ENCODE peak calls at places on chromosomes 6 and 20, in eight cellular contexts. K, E, L, U, N, T, G and O are unnamed samples.

GRCh38 chr6:21802611-21802899 is 209.0 kb downstream of the SOX4 start:
- DNase-seq in K (no peak), E (no peak), L (no peak), U (no peak), N (no peak), T (no peak), G (no peak), O (no peak)

GRCh38 chr20:21767739-21768223 is 62.3 kb downstream of the PAX1 start:
- DNase-seq in K (no peak), E (no peak), L (peak), U (no peak), N (peak), T (no peak), G (no peak), O (peak)

GRCh38 chr6:144824018-144824417 is 538.9 kb downstream of the UTRN start:
- DNase-seq in K (no peak), E (no peak), L (no peak), U (no peak), N (no peak), T (no peak), G (no peak), O (no peak)

GRCh38 chr6:83884523-83884922 is 25.0 kb downstream of the CYB5R4 start:
- DNase-seq in K (no peak), E (no peak), L (peak), U (no peak), N (no peak), T (no peak), G (no peak), O (no peak)

GRCh38 chr6:56486681-56487080 is 156.0 kb downstream of the DST start:
- DNase-seq in K (no peak), E (no peak), L (no peak), U (no peak), N (no peak), T (no peak), G (no peak), O (no peak)

GRCh38 chr20:25309395-25310267 is 61.7 kb downstream of the PYGB start:
- DNase-seq in K (peak), E (peak), L (peak), U (peak), N (peak), T (no peak), G (no peak), O (no peak)

GRCh38 chr6:151962246-151962846 is 154.9 kb downstream of the ESR1 start:
- DNase-seq in K (peak), E (no peak), L (no peak), U (no peak), N (no peak), T (no peak), G (no peak), O (no peak)

GRCh38 chr6:39834278-39834677 is 42.1 kb downstream of the DAAM2 start:
- DNase-seq in K (no peak), E (no peak), L (no peak), U (no peak), N (no peak), T (no peak), G (no peak), O (no peak)

GRCh38 chr6:36330366-36330765 is 6.3 kb downstream of the BNIP5 start:
- DNase-seq in K (no peak), E (no peak), L (no peak), U (no peak), N (no peak), T (no peak), G (no peak), O (no peak)

GRCh38 chr20:63150391-63150898 is 65.5 kb downstream of the YTHDF1 start:
- DNase-seq in K (no peak), E (no peak), L (no peak), U (peak), N (peak), T (no peak), G (no peak), O (no peak)

GRCh38 chr6:44682987-44683779 is 295.7 kb downstream of the CDC5L start:
- DNase-seq in K (no peak), E (no peak), L (no peak), U (no peak), N (no peak), T (no peak), G (no peak), O (no peak)

GRCh38 chr6:20705741-20706140 is 171.5 kb downstream of the CDKAL1 start:
- DNase-seq in K (no peak), E (peak), L (no peak), U (no peak), N (no peak), T (no peak), G (no peak), O (no peak)

GRCh38 chr6:88164061-88164460 is 2.1 kb downstream of the CNR1 start:
- DNase-seq in K (no peak), E (peak), L (no peak), U (no peak), N (no peak), T (no peak), G (no peak), O (no peak)

GRCh38 chr6:14216931-14217684 is 99.5 kb downstream of the CD83 start:
- DNase-seq in K (no peak), E (no peak), L (no peak), U (no peak), N (no peak), T (no peak), G (no peak), O (no peak)

GRCh38 chr6:110619275-110619908 is 143.0 kb upstream of the SLC22A16 start:
- DNase-seq in K (no peak), E (no peak), L (no peak), U (no peak), N (no peak), T (no peak), G (no peak), O (no peak)

GRCh38 chr6:68139130-68139529 is 496.0 kb upstream of the ADGRB3 start:
- DNase-seq in K (no peak), E (no peak), L (no peak), U (no peak), N (no peak), T (no peak), G (no peak), O (no peak)

GRCh38 chr6:134436281-134436815 is 118.4 kb upstream of the SGK1 start:
- DNase-seq in K (peak), E (peak), L (no peak), U (peak), N (peak), T (peak), G (peak), O (no peak)

GRCh38 chr6:11869656-11870340 is 91.2 kb upstream of the ADTRP start:
- DNase-seq in K (no peak), E (peak), L (no peak), U (peak), N (no peak), T (no peak), G (no peak), O (no peak)

GRCh38 chr20:61246269-61246668 is 5.8 kb upstream of the CDH4 start:
- DNase-seq in K (no peak), E (no peak), L (no peak), U (no peak), N (no peak), T (no peak), G (no peak), O (no peak)

GRCh38 chr6:4774715-4775590 is 1.3 kb upstream of the CDYL start:
- DNase-seq in K (peak), E (peak), L (peak), U (no peak), N (peak), T (no peak), G (no peak), O (peak)

GRCh38 chr6:164037165-164037564 is 622.6 kb downstream of the QKI start:
- DNase-seq in K (no peak), E (no peak), L (no peak), U (no peak), N (no peak), T (no peak), G (no peak), O (no peak)

GRCh38 chr6:22886881-22887581 is 317.7 kb downstream of the HDGFL1 start:
- DNase-seq in K (peak), E (no peak), L (no peak), U (no peak), N (no peak), T (no peak), G (no peak), O (no peak)

GRCh38 chr6:135853227-135853626 is 1.7 kb downstream of the PDE7B start:
- DNase-seq in K (no peak), E (peak), L (no peak), U (no peak), N (no peak), T (no peak), G (no peak), O (no peak)

GRCh38 chr20:49482621-49483017 is at the start of gene KCNB1:
- DNase-seq in K (peak), E (peak), L (peak), U (peak), N (peak), T (peak), G (no peak), O (peak)

GRCh38 chr6:14966902-14967711 is 278.8 kb upstream of the JARID2 start:
- DNase-seq in K (no peak), E (no peak), L (no peak), U (no peak), N (no peak), T (no peak), G (no peak), O (no peak)

GRCh38 chr6:35185302-35185681 is 28.5 kb upstream of the SCUBE3 start:
- DNase-seq in K (peak), E (peak), L (no peak), U (peak), N (peak), T (no peak), G (no peak), O (no peak)

GRCh38 chr6:323730-324088 is 31.4 kb downstream of the DUSP22 start:
- DNase-seq in K (no peak), E (no peak), L (no peak), U (no peak), N (no peak), T (no peak), G (no peak), O (no peak)

GRCh38 chr20:59525500-59526241 is 78.7 kb upstream of the PHACTR3 start:
- DNase-seq in K (peak), E (peak), L (peak), U (peak), N (no peak), T (no peak), G (no peak), O (peak)

GRCh38 chr20:59520814-59521213 is 83.5 kb upstream of the PHACTR3 start:
- DNase-seq in K (no peak), E (no peak), L (no peak), U (no peak), N (no peak), T (no peak), G (no peak), O (no peak)

GRCh38 chr20:59526242-59527225 is 77.8 kb upstream of the PHACTR3 start:
- DNase-seq in K (no peak), E (no peak), L (peak), U (peak), N (no peak), T (no peak), G (no peak), O (no peak)
- TF ChIP-seq CTCF in K (peak), E (peak), L (peak), U (no peak), N (no peak), T (no peak), G (no peak), O (peak)

DNA sequence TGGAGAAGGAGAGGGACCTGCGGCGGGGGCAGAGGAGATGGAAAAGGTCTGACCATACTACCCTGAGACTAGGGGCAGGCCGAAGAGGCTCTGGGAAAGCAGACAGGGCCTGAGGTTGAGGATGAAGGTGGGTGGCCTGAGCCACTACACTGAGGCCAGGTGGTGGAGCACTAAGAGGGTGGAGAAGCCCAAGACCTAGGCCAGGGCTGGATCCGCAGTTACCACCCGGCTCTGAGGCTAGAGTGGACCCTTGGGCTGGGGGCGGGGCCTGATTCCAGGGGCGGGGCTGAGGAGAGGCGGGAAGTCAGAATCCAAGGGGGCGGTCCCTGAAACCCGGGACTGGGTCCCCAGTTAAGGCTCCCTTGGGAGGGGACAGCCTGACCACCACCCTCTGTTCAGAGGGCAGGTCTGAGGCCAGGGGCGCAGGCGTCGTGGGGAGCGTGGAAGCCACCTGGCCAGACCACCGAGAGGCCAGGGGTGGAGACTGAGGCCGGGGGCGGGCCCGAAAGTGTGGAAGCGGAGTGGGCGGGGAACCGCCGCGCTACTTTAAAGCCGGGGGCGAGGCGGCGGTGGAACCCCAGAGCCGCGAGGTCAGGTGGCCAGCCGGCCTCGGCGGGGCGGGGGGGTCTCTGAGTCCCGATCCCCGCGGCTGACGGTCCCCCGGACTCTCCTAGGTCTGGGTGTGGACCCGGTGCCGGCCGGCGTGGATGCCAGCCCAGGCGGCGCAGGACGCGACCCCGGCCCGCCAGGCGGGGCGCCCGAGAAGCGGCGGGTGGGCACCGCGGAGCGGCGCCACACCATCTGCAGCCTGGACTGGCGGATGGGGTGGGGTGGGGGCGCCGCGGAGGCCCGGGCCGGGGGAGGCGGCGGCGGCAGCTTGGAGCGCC is 8.3 kb downstream of the CCM2L start:
- DNase-seq in K (peak), E (peak), L (peak), U (peak), N (peak), T (peak), G (no peak), O (peak)
- TF ChIP-seq CTCF in K (no peak), E (no peak), L (no peak), U (no peak), N (no peak), T (no peak), G (no peak), O (no peak)

GRCh38 chr6:169933251-169933821 is 181.9 kb downstream of the ERMARD start:
- DNase-seq in K (no peak), E (no peak), L (no peak), U (peak), N (no peak), T (no peak), G (peak), O (no peak)

GRCh38 chr6:169932491-169932890 is 181.1 kb downstream of the ERMARD start:
- DNase-seq in K (no peak), E (peak), L (no peak), U (peak), N (no peak), T (no peak), G (peak), O (peak)

GRCh38 chr6:169931223-169931760 is 179.9 kb downstream of the ERMARD start:
- DNase-seq in K (no peak), E (peak), L (no peak), U (peak), N (no peak), T (no peak), G (peak), O (no peak)

GRCh38 chr6:169933839-169934698 is 182.6 kb downstream of the ERMARD start:
- DNase-seq in K (no peak), E (no peak), L (peak), U (peak), N (peak), T (no peak), G (peak), O (no peak)

GRCh38 chr6:169930799-169931198 is 179.4 kb downstream of the ERMARD start:
- DNase-seq in K (no peak), E (peak), L (no peak), U (no peak), N (no peak), T (no peak), G (peak), O (no peak)
- TF ChIP-seq CTCF in K (no peak), E (no peak), L (no peak), U (no peak), N (no peak), T (no peak), G (no peak), O (no peak)

DNA sequence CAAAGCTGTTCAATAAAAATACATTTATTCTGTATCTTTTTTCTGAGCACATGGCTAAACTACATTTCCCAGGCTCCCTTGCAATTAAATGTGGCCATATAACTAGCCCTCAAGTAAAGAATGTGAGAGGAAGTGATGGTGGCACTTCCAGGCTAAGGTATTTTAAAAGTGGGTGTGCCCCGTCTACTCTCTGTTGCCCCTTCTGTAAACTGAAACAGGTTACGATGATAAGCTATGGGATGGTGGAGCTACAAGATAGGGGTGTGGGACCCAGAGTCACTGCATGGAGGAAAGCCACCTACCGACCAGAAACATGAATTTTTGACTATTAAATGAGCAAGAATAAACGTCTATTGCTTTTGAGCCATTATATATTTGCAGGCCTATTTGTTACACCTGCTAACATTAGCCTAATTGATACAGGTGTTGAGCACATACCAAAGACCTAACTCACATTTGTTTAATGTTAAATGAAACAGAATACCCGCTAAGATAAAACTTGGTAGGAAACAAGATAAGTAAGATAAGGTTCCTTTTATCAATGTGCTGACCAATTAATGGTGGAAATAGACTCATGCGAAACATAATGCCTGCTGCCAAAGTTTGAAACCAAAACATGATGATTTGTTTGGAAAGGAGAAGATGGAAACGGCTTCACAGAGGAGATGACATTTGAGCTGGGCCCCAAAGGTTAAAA is 3.0 kb downstream of the FYN start:
- DNase-seq in K (no peak), E (peak), L (no peak), U (no peak), N (no peak), T (no peak), G (no peak), O (no peak)
- TF ChIP-seq CTCF in K (no peak), E (no peak), L (no peak), U (no peak), N (no peak), T (no peak), G (no peak), O (no peak)

DNA sequence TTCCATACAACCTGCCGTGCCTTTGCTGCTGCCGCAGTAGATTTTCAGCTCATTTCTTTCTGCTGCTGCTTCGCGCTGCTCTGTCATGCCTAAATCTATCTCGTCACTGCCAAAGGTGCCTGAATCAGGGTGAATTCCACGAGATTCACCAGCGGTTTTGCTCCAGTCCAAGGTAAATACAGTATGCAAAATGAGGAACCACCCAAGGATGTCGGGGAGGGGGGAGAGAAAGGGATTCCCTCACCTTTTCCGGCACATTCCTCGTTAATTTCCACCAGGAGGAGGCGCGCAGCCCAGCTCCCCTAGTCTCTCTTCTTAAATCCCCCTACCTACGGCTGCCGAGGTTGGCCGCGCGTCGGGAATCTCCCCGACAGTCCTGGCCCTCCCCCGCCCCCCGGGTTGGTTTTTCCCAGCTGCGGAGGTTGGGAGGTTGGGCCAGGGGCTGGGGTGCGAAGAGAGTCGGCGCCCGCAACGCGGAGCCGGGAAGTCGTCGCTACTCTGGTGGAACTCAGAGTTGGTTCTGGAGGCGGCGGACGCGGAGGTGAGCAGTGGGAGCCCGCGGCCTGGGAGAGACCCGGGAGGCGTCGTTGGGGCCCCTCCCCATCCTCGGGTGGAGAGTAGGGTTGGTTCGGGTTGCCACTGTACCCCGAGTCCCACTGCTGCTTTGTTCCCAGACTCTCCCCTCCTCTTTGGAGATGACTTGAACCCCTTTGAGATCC is at the start of gene TPBG:
- DNase-seq in K (peak), E (peak), L (peak), U (peak), N (peak), T (no peak), G (no peak), O (peak)
- TF ChIP-seq CTCF in K (peak), E (peak), L (peak), U (peak), N (no peak), T (no peak), G (peak), O (peak)

GRCh38 chr6:75065524-75065923 is 140.3 kb downstream of the COL12A1 start:
- DNase-seq in K (no peak), E (no peak), L (no peak), U (no peak), N (no peak), T (no peak), G (no peak), O (peak)
- TF ChIP-seq CTCF in K (no peak), E (peak), L (peak), U (no peak), N (no peak), T (no peak), G (peak), O (no peak)